ENCODE peak calls at places on chromosome 9, in four cellular contexts. B is ovary, X is tibial nerve, R is sigmoid colon. U is an unnamed sample.

GRCh38 chr9:91045036-91045435 is 243.4 kb downstream of the SYK start:
- DNase-seq in R (no peak), B (no peak), X (no peak), U (no peak)

GRCh38 chr9:126373241-126373640 is 46.6 kb downstream of the MVB12B start:
- DNase-seq in R (no peak), X (no peak), B (no peak), U (no peak)

GRCh38 chr9:91994422-91994821 is 44.4 kb upstream of the ROR2 start:
- DNase-seq in X (no peak), B (no peak), R (no peak), U (no peak)

GRCh38 chr9:87494970-87495471 is 2.6 kb upstream of the DAPK1 start:
- DNase-seq in X (no peak), B (no peak), R (no peak), U (no peak)

GRCh38 chr9:37104183-37104889 is 16.0 kb upstream of the ZCCHC7 start:
- DNase-seq in X (no peak), R (no peak), B (no peak), U (no peak)

GRCh38 chr9:124045076-124045829 is 33.7 kb downstream of the LHX2 start:
- DNase-seq in R (peak), B (peak), X (no peak), U (peak)

GRCh38 chr9:37425298-37425752 is 2.8 kb downstream of the GRHPR start:
- DNase-seq in R (no peak), X (no peak), B (peak), U (no peak)

GRCh38 chr9:114364123-114364522 is 23.7 kb downstream of the AKNA start:
- DNase-seq in X (no peak), R (no peak), B (no peak), U (no peak)

GRCh38 chr9:35229779-35230143 is 68.0 kb downstream of the UNC13B start:
- DNase-seq in X (no peak), B (no peak), R (no peak), U (no peak)

GRCh38 chr9:69579032-69579748 is 93.0 kb downstream of the APBA1 start:
- DNase-seq in X (no peak), R (no peak), B (no peak), U (no peak)

GRCh38 chr9:127390563-127390962 is 6.4 kb upstream of the SLC2A8 start:
- DNase-seq in R (no peak), X (no peak), B (no peak), U (no peak)

GRCh38 chr9:2395814-2396213 is 225.8 kb upstream of the VLDLR start:
- DNase-seq in B (no peak), X (no peak), R (no peak), U (no peak)

GRCh38 chr9:91515074-91515687 is 91.5 kb upstream of the NFIL3 start:
- DNase-seq in R (no peak), X (no peak), B (peak), U (peak)

GRCh38 chr9:130343445-130343918 is 77.9 kb downstream of the HMCN2 start:
- DNase-seq in B (peak), R (peak), X (peak), U (no peak)

GRCh38 chr9:129391215-129391614 is 213.2 kb upstream of the IER5L start:
- DNase-seq in R (peak), B (peak), X (no peak), U (no peak)

GRCh38 chr9:133990366-133991210 is 1.5 kb downstream of the VAV2 start:
- DNase-seq in R (peak), B (peak), X (peak), U (peak)

GRCh38 chr9:5688109-5688508 is 59.2 kb downstream of the RIC1 start:
- DNase-seq in X (no peak), B (no peak), R (no peak), U (no peak)

GRCh38 chr9:85319946-85320345 is 421.8 kb downstream of the AGTPBP1 start:
- DNase-seq in R (no peak), B (no peak), X (no peak), U (no peak)

GRCh38 chr9:20640331-20641187 is 18.3 kb upstream of the MLLT3 start:
- DNase-seq in B (peak), R (peak), X (peak), U (peak)

GRCh38 chr9:72635197-72635596 is 113.8 kb downstream of the TMC1 start:
- DNase-seq in X (no peak), R (no peak), B (no peak), U (no peak)

GRCh38 chr9:101462558-101462957 is 27.0 kb upstream of the ALDOB start:
- DNase-seq in B (no peak), X (no peak), R (no peak), U (no peak)

GRCh38 chr9:16318516-16319060 is 551.9 kb downstream of the BNC2 start:
- DNase-seq in X (no peak), R (peak), B (no peak), U (no peak)

GRCh38 chr9:125142560-125143376 is 560 bp downstream of the SCAI start:
- DNase-seq in R (peak), B (peak), X (no peak), U (no peak)

GRCh38 chr9:126894052-126894603 is 20.5 kb upstream of the RALGPS1 start:
- DNase-seq in R (no peak), B (no peak), X (no peak), U (no peak)

DNA sequence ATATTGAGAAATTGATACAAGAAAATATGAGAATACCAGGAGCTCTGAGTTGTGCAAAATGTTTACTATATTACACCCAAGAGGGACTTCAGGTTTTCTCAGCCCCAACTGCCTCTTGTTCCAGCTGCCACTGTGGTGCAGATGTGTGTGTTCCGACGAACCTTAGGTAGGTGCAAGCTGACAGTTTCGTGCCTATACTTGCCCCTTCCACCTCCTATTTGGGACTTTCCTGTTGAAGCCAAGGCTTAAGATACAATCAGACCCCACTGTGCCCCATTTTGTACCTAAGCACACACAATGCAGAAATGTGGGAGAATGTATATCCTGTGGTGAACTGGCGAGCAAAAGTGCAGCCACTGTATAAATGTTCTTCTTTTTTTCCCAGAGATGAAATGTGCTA is 80.2 kb downstream of the LURAP1L start:
- DNase-seq in B (no peak), R (no peak), X (no peak), U (no peak)
- H3K27ac ChIP-seq in B (no peak), R (no peak), X (no peak), U (no peak)

DNA sequence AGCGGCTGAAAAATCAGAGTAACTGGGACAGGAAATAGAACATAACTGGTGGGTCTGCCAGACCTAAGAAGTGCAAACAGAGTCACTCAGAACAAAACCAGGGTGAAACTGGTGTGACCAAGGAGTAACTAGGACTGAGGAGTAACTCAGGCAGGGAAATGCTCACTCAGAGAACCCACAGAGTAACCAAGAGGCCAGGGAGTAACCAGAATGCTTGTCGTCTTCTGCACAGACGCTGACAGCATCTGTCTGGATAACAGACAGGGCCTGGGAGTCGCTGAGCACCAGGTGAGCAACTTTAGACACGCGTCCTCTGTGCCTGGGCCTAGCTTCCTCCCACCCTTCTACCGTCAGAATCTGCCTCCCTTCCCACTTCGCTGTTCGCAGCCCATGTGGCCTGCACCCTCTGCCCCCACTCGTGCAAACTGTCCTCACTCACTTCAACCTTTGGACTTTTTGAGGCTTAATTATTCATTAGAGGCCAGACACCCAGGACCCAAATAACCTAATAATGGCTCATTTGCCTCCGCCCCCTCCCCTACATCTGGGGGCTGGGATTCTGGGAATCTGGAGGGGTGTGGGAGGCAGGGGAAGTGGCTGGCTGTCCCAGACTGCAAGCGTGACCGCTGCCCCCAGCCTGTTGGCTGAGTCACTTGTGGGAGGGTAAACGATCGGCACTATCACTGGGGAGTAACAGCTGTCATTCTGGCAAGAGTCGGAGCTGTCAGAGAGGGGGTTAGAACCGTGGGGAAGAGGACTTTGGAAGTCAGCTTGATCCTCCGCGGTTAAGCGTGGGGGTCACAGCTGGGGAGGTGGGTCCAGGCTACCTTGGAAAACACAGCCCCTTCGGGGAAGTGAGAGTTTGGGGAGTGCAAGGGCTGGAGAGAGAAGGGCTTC is 638 bp downstream of the AQP3 start:
- DNase-seq in R (no peak), B (peak), X (no peak), U (peak)
- H3K27ac ChIP-seq in R (peak), B (no peak), X (peak), U (peak)

GRCh38 chr9:110140276-110140675 is 67.7 kb downstream of the C9orf152 start:
- DNase-seq in X (no peak), B (no peak), R (no peak), U (no peak)
- H3K27ac ChIP-seq in X (peak), B (no peak), R (peak), U (no peak)

DNA sequence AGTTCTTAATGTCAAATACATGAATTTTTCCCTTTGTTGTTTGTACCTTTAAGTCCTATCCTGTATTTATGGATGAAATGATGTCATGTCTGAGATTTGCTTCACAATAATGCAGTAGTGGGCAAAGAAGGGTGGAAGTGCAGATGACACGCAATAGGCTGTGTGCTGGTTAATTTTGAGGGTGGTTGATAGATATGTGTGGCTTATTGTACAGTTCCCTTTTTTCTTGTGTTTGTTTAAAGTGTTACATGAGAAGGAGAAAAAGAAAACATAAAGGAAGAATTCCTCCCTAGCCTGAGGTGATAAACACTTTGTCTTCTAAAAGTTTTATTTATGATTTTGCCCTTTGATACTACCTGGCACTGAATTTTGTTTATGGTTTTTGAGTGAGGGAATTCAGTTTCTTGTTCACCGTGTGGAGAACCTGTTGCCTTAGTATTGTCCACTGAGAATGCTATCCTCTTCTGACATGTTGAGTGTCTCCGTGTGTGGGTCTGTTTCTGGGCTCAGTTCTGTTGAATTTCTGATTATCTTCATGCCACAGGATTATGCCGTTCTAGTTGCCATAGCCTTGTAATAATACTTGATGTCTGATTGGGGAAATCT is 52.2 kb upstream of the FAM120AOS start:
- DNase-seq in X (no peak), R (no peak), B (no peak), U (no peak)
- H3K27ac ChIP-seq in X (no peak), R (peak), B (no peak), U (no peak)

DNA sequence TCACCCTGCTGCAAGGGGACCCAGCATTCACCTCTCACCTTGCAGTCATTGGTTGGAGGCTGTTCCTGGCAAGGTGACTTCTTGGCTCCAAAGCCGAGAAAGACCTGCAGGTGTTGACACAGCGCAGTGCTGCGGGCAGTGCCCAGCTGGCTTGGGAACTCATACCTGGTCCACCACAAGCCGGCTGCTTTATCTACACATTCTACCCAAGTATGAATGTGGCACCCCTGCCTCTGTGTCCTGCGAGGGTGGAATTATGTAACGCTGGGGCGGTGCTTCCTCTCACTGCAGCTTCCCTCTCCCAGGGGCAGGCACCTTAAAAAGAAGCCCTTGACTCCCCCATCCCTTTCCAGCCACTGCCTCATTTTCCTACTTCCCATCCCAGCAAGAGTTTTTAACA is 2.5 kb upstream of the ZMYND19 start:
- DNase-seq in X (no peak), R (no peak), B (no peak), U (no peak)
- H3K27ac ChIP-seq in X (no peak), R (no peak), B (no peak), U (no peak)

U was measured in right cardiac atrium.